ENCODE peak calls at places on chromosomes 2 and 18, in four cellular contexts. A, D, Z and T are unnamed samples.

GRCh38 chr2:173652311-173652710 is 297.6 kb downstream of the CDCA7 start:
- DNase-seq in A (no peak), D (no peak), Z (peak; percentile 87), T (no peak)

GRCh38 chr2:200966770-200967169 is 3.3 kb upstream of the ORC2 start:
- DNase-seq in A (no peak), D (no peak), Z (peak; percentile 23), T (no peak)

GRCh38 chr2:225995788-225996476 is 596.4 kb downstream of the NYAP2 start:
- DNase-seq in A (no peak), D (no peak), Z (no peak), T (no peak)

GRCh38 chr2:38421274-38422056 is 44.4 kb upstream of the ATL2 start:
- DNase-seq in A (no peak), D (no peak), Z (no peak), T (no peak)

GRCh38 chr18:26089247-26090129 is 925 bp downstream of the SS18 start:
- DNase-seq in A (no peak), D (no peak), Z (peak; percentile 8), T (no peak)

GRCh38 chr2:223416826-223417610 is 185.1 kb downstream of the SCG2 start:
- DNase-seq in A (no peak), D (no peak), Z (no peak), T (no peak)

GRCh38 chr2:48852938-48853337 is 97.4 kb upstream of the LHCGR start:
- DNase-seq in A (no peak), D (no peak), Z (peak; percentile 83), T (no peak)

GRCh38 chr2:227677928-227678327 is 11.3 kb downstream of the SCYGR5 start:
- DNase-seq in A (no peak), D (no peak), Z (no peak), T (no peak)

GRCh38 chr2:69779258-69779989 is 37.5 kb downstream of the ANXA4 start:
- DNase-seq in A (no peak), D (peak; percentile 66), Z (no peak), T (no peak)

GRCh38 chr2:229376866-229377265 is 105.8 kb upstream of the PID1 start:
- DNase-seq in A (no peak), D (no peak), Z (no peak), T (no peak)

GRCh38 chr2:72236445-72237067 is 88.9 kb upstream of the CYP26B1 start:
- DNase-seq in A (no peak), D (no peak), Z (peak; percentile 13), T (no peak)

GRCh38 chr2:105510761-105511669 is 112.2 kb upstream of the FHL2 start:
- DNase-seq in A (no peak), D (no peak), Z (no peak), T (no peak)

GRCh38 chr2:194223173-194223670 is 1433.8 kb upstream of the SLC39A10 start:
- DNase-seq in A (no peak), D (no peak), Z (no peak), T (no peak)

GRCh38 chr2:109592905-109593304 is 20.9 kb downstream of the SEPTIN10 start:
- DNase-seq in A (no peak), D (no peak), Z (no peak), T (no peak)

GRCh38 chr2:634670-635395 is 42.4 kb downstream of the TMEM18 start:
- DNase-seq in A (no peak), D (peak; percentile 75), Z (no peak), T (no peak)

GRCh38 chr2:233414777-233415570 is 60.7 kb downstream of the DGKD start:
- DNase-seq in A (no peak), D (peak; percentile 81), Z (no peak), T (peak; percentile 91)

GRCh38 chr2:46913471-46914381 is 1.9 kb downstream of the MCFD2 start:
- DNase-seq in A (no peak), D (peak; percentile 60), Z (no peak), T (peak; percentile 63)

GRCh38 chr2:241759091-241759807 is 17.4 kb upstream of the GAL3ST2 start:
- DNase-seq in A (no peak), D (no peak), Z (no peak), T (no peak)

GRCh38 chr2:227782804-227783203 is 30.8 kb upstream of the CCL20 start:
- DNase-seq in A (no peak), D (no peak), Z (no peak), T (no peak)

GRCh38 chr2:200138386-200139184 is 167.9 kb upstream of the SPATS2L start:
- DNase-seq in A (no peak), D (no peak), Z (peak; percentile 37), T (no peak)

GRCh38 chr2:63721082-63721424 is 120.6 kb upstream of the UGP2 start:
- DNase-seq in A (no peak), D (no peak), Z (no peak), T (no peak)

GRCh38 chr2:127080941-127081769 is 25.8 kb downstream of the BIN1 start:
- DNase-seq in A (peak; percentile 52), D (peak; percentile 88), Z (no peak), T (peak; percentile 90)

GRCh38 chr2:202034249-202035088 is 814 bp downstream of the FZD7 start:
- DNase-seq in A (no peak), D (peak; percentile 55), Z (no peak), T (peak; percentile 62)

GRCh38 chr18:58212274-58212673 is 168.2 kb downstream of the NEDD4L start:
- DNase-seq in A (no peak), D (peak; percentile 77), Z (no peak), T (no peak)

GRCh38 chr18:58215005-58215404 is 171.0 kb downstream of the NEDD4L start:
- DNase-seq in A (no peak), D (no peak), Z (no peak), T (no peak)

GRCh38 chr18:58213445-58213844 is 169.4 kb downstream of the NEDD4L start:
- DNase-seq in A (no peak), D (no peak), Z (peak; percentile 70), T (no peak)

GRCh38 chr18:58216071-58216471 is 172.0 kb downstream of the NEDD4L start:
- DNase-seq in A (no peak), D (no peak), Z (no peak), T (no peak)

DNA sequence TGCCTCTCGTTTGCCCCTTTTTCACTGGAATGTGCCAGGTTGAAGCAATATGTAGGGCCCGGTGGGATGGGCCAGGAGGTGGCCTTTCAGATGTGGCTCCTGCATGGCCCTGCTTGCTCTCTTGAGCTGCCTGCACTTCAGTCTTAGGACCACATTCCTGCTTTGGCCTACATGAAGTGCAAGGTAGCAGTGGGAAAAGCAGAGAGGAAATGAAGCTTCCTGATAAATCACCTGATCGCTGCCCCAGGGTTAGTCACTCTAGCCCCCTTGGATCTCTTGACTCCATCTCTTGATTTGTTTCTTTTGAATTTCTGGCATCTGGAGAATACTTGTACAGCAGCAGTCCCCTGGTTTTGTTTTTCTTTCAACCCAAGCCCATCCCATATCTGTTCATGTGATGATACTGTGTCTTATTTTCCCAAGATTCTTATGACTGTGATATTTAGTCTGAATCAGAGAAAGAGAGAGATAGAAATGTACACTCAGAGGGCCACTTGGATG is 170.0 kb downstream of the NEDD4L start:
- DNase-seq in A (no peak), D (no peak), Z (no peak), T (no peak)
- H3K27ac ChIP-seq in A (no peak overlapping the region), D (no peak overlapping the region), Z (peak overlapping the region; percentile 69), T (no peak overlapping the region)

DNA sequence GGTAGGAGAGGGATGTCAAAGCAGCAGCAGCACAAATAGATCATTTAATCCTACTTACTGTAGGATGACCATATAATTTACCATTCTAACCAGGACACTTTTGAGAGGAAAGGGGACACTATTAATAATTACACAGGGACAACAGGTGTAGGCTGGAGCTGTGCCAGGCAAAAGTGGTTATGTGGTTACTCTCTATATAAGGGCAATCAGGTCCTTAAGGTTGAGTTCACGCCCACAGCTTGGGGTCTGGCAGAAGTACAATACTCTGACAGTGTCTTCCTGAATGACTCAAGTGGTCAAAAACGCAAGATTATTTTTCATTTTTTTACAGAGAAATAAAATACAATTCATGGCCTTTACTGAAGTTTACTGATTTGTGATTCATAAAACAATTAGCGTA is 2.8 kb downstream of the PREPL start:
- DNase-seq in A (no peak), D (peak; percentile 81), Z (no peak), T (peak; percentile 59)
- H3K27ac ChIP-seq in A (no peak overlapping the region), D (no peak overlapping the region), Z (no peak overlapping the region), T (peak overlapping the region; percentile 92)

DNA sequence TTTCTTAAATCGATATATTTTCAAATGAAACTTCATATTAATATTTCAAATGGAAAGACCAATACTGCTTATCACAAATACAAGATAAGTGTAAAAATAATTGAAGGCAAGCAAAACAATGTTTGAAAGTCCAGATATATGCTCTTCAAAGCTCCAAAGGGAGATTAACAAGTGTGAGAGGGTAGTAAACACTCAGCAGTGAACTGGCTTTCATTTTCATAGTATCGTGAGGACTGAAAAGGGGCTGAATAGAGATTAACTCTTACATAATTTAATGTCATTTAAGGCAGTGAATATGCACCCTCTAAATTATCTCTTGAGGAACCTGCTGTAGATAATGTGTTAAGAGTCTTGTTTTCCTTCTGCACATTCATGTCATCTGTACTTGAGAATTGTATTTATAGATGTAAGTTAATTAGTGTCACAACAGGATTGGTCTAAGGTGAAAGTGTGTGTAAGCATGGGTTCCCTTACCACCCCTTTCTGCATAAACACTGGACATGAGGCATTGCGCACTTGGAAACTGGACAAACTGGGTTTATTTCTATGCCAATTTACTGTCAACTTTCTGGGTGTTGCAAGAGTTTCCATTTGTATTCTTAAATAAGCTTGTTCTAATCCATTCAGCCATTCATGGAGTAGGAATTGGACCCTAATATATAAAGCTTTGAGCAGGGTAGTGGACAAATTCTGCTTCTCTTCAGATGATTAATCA is 76.7 kb upstream of the SESTD1 start:
- DNase-seq in A (no peak), D (no peak), Z (no peak), T (no peak)
- H3K27ac ChIP-seq in A (no peak overlapping the region), D (no peak overlapping the region), Z (no peak overlapping the region), T (no peak overlapping the region)

DNA sequence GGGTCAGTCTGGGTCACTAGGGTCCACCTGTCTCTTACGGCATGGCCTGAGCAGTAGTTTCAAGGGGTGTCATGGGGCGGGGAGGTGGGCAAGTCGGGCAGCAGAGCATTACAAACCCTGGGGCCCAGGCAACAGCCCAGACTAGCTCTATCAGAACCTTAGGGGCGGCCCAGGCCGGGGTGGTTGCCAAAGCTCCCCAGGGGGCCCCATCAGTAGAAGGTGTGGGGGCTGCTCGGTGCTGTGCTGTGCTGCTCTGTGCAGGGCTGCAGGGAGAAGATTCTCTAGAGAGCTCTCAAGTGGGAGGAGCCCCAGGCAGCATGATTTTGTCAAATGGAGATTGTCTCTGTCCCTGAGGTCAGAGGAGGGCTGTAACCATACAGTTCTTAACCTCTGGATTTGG is 36.4 kb upstream of the SLC14A1 start:
- DNase-seq in A (no peak), D (peak; percentile 75), Z (no peak), T (no peak)
- H3K27ac ChIP-seq in A (no peak overlapping the region), D (peak overlapping the region; percentile 77), Z (no peak overlapping the region), T (no peak overlapping the region)